ENCODE peak calls at places on chromosome 9, in six cellular contexts. T, C, R, A, N and E are unnamed samples.
A peak's percentile ranks its signal among the peaks of the same experiment; 100 is the strongest.

GRCh38 chr9:78213696-78214095 is 22.2 kb upstream of the CEP78 start:
- DNase-seq in T (no peak), R (no peak), N (no peak), A (no peak), C (no peak), E (no peak)

GRCh38 chr9:86783884-86784283 is 163.4 kb downstream of the GAS1 start:
- DNase-seq in A (no peak), N (no peak), T (no peak), C (no peak), R (no peak), E (no peak)

GRCh38 chr9:1083325-1083913 is 33.3 kb downstream of the DMRT2 start:
- DNase-seq in T (peak; percentile 83), N (no peak), R (peak; percentile 7), C (no peak), A (peak; percentile 36), E (no peak)

GRCh38 chr9:14111670-14112069 is 202.3 kb downstream of the NFIB start:
- DNase-seq in A (no peak), N (no peak), R (no peak), T (no peak), C (no peak), E (no peak)

GRCh38 chr9:129333613-129333960 is 155.5 kb upstream of the IER5L start:
- DNase-seq in T (no peak), N (no peak), C (no peak), R (no peak), A (no peak), E (peak; percentile 46)

GRCh38 chr9:117300686-117301085 is 114.2 kb downstream of the ASTN2 start:
- DNase-seq in T (no peak), C (no peak), A (no peak), R (no peak), N (no peak), E (no peak)

GRCh38 chr9:132880311-132880661 is 1.6 kb downstream of the SPACA9 start:
- DNase-seq in R (no peak), A (no peak), C (no peak), N (no peak), T (no peak), E (no peak)

GRCh38 chr9:123825337-123825736 is 104.6 kb downstream of the DENND1A start:
- DNase-seq in R (no peak), T (no peak), N (no peak), A (no peak), C (no peak), E (no peak)

GRCh38 chr9:69643098-69643497 is 29.1 kb downstream of the APBA1 start:
- DNase-seq in A (no peak), N (no peak), C (no peak), R (no peak), T (no peak), E (no peak)

GRCh38 chr9:130905902-130906726 is 9.5 kb upstream of the QRFP start:
- DNase-seq in N (no peak), A (no peak), R (no peak), C (no peak), T (no peak), E (no peak)

GRCh38 chr9:128689820-128690683 is 1.0 kb downstream of the SET start:
- DNase-seq in C (peak; percentile 57), A (peak; percentile 41), T (peak; percentile 52), R (no peak), N (peak; percentile 53), E (peak; percentile 67)

GRCh38 chr9:91814214-91814613 is 135.8 kb downstream of the ROR2 start:
- DNase-seq in R (no peak), T (no peak), N (no peak), C (no peak), A (no peak), E (no peak)

GRCh38 chr9:98854206-98854756 is 46.8 kb downstream of the GALNT12 start:
- DNase-seq in C (no peak), T (no peak), A (no peak), N (no peak), R (no peak), E (no peak)

GRCh38 chr9:135905380-135906282 is 1.7 kb downstream of the CAMSAP1 start:
- DNase-seq in N (no peak), T (peak; percentile 21), C (peak; percentile 83), A (no peak), R (no peak), E (no peak)

GRCh38 chr9:125413579-125413978 is 152.0 kb downstream of the GAPVD1 start:
- DNase-seq in T (no peak), C (no peak), A (no peak), N (no peak), R (no peak), E (no peak)

GRCh38 chr9:89786650-89787049 is 181.8 kb downstream of the GADD45G start:
- DNase-seq in A (no peak), R (peak; percentile 22), C (no peak), T (peak; percentile 8), N (no peak), E (no peak)